ENCODE peak calls at places on chromosomes 7 and 10, in nine cellular contexts. E is AG08395; M is cerebellar cortex; W is HS-5; Z is naive thymus-derived CD8-positive, alpha-beta T cell; N is GM04504; Y is lung; D is activated CD4-positive, alpha-beta T cell treated with anti-CD3 and anti-CD28 coated beads for 4 hours; P is anterior cingulate cortex. I is an unnamed sample.
A peak's percentile ranks its signal among the peaks of the same experiment; 100 is the strongest.

GRCh38 chr10:62911210-62911963 is 95.2 kb upstream of the EGR2 start:
- DNase-seq in D (no peak), N (no peak), Z (no peak), P (no peak), W (no peak), M (no peak), E (no peak), Y (no peak), I (no peak)

GRCh38 chr10:27724287-27724686 is 21.3 kb downstream of the MKX start:
- DNase-seq in E (no peak), Y (no peak), M (no peak), D (no peak), P (no peak), N (no peak), W (no peak), Z (no peak), I (no peak)

GRCh38 chr10:131310054-131310903 is 1.2 kb downstream of the TCERG1L start:
- DNase-seq in Y (no peak), M (peak; percentile 27), E (no peak), N (no peak), P (no peak), W (no peak), Z (no peak), D (no peak), I (no peak)

GRCh38 chr7:127943541-127944521 is 87.4 kb downstream of the LRRC4 start:
- DNase-seq in E (no peak), D (no peak), N (no peak), P (peak; percentile 54), M (peak; percentile 71), W (no peak), Y (no peak), Z (no peak), I (no peak)

GRCh38 chr7:29483219-29484104 is 80.2 kb upstream of the PRR15 start:
- DNase-seq in D (no peak), Y (no peak), P (no peak), W (no peak), Z (no peak), E (no peak), N (no peak), M (peak; percentile 61), I (no peak)

GRCh38 chr10:77179015-77179695 is 458.5 kb downstream of the KCNMA1 start:
- DNase-seq in N (peak; percentile 80), E (peak; percentile 85), D (no peak), W (peak; percentile 73), P (peak; percentile 32), Y (peak; percentile 34), M (no peak), Z (no peak), I (no peak)

GRCh38 chr7:136062625-136063336 is 85.6 kb upstream of the MTPN start:
- DNase-seq in E (no peak), N (no peak), M (peak; percentile 23), P (no peak), W (no peak), D (no peak), Z (no peak), Y (no peak), I (no peak)

GRCh38 chr7:134714791-134715190 is 64.6 kb upstream of the CALD1 start:
- DNase-seq in E (no peak), Y (no peak), P (no peak), Z (no peak), W (no peak), M (peak; percentile 3), D (no peak), N (no peak), I (no peak)

GRCh38 chr10:116444527-116445142 is 17.0 kb downstream of the PNLIPRP3 start:
- DNase-seq in P (no peak), D (no peak), E (peak; percentile 50), M (peak; percentile 19), W (peak; percentile 8), N (peak; percentile 3), Y (no peak), Z (no peak), I (peak; percentile 33)

GRCh38 chr7:35605760-35606159 is 89.2 kb downstream of the HERPUD2 start:
- DNase-seq in P (no peak), W (peak; percentile 49), M (no peak), D (no peak), Z (no peak), E (peak; percentile 63), N (peak; percentile 33), Y (no peak), I (no peak)

GRCh38 chr10:70615784-70616511 is 13.4 kb upstream of the PRF1 start:
- DNase-seq in D (no peak), E (no peak), M (no peak), P (no peak), N (no peak), Y (no peak), W (no peak), Z (no peak), I (no peak)

GRCh38 chr10:103812004-103812403 is 43.4 kb downstream of the SH3PXD2A start:
- DNase-seq in P (no peak), E (no peak), W (no peak), Y (peak; percentile 52), Z (no peak), M (no peak), D (no peak), N (no peak), I (no peak)

I was measured in SW480.